ENCODE peak calls at places on chromosomes 11 and 22, in four cellular contexts. E is germinal center, J is OCI-M1, U is AG08395. G is an unnamed sample.

GRCh38 chr11:42840176-42840829 is 471.5 kb upstream of the API5 start:
- DNase-seq in E (no peak), J (no peak), U (no peak), G (no peak)

GRCh38 chr11:68150029-68150428 is 28.8 kb upstream of the CHKA start:
- DNase-seq in E (no peak), J (peak), U (no peak), G (peak)

GRCh38 chr22:42367980-42368378 is 64.2 kb downstream of the NFAM1 start:
- DNase-seq in E (no peak), J (no peak), U (no peak), G (no peak)

GRCh38 chr11:61037694-61038093 is 64.6 kb upstream of the CD5 start:
- DNase-seq in E (no peak), J (no peak), U (no peak), G (no peak)

GRCh38 chr11:29293825-29294224 is 723.0 kb downstream of the KCNA4 start:
- DNase-seq in E (no peak), J (peak), U (peak), G (no peak)

GRCh38 chr11:36239636-36240035 is 49.6 kb downstream of the COMMD9 start:
- DNase-seq in E (no peak), J (no peak), U (no peak), G (no peak)

GRCh38 chr11:76658651-76659650 is 11.6 kb downstream of the LRRC32 start:
- DNase-seq in E (no peak), J (no peak), U (no peak), G (no peak)

GRCh38 chr11:72724851-72725730 is 27.1 kb downstream of the ARAP1 start:
- DNase-seq in E (peak), J (peak), U (peak), G (peak)

GRCh38 chr11:112961751-112962747 is 829 bp downstream of the NCAM1 start:
- DNase-seq in E (no peak), J (no peak), U (no peak), G (peak)

GRCh38 chr11:84396521-84396920 is 1110.4 kb upstream of the CCDC90B start:
- DNase-seq in E (no peak), J (no peak), U (no peak), G (no peak)

GRCh38 chr11:114399490-114399889 is 821 bp downstream of the C11orf71 start:
- DNase-seq in E (no peak), J (peak), U (no peak), G (no peak)

GRCh38 chr22:35357883-35358621 is 22.8 kb upstream of the HMOX1 start:
- DNase-seq in E (no peak), J (no peak), U (peak), G (no peak)

GRCh38 chr11:60165538-60165937 is 17.3 kb downstream of the MS4A6A start:
- DNase-seq in E (no peak), J (peak), U (no peak), G (no peak)

GRCh38 chr11:62497132-62497915 is 49.3 kb downstream of the AHNAK start:
- DNase-seq in E (no peak), J (peak), U (peak), G (peak)

GRCh38 chr11:10004526-10005113 is 289.4 kb downstream of the SBF2 start:
- DNase-seq in E (no peak), J (no peak), U (no peak), G (no peak)

GRCh38 chr11:19646921-19647320 is 65.7 kb upstream of the NAV2 start:
- DNase-seq in E (no peak), J (peak), U (peak), G (no peak)

GRCh38 chr11:134683860-134684259 is 271.8 kb upstream of the B3GAT1 start:
- DNase-seq in E (no peak), J (no peak), U (no peak), G (no peak)

GRCh38 chr11:83002047-83002446 is 69.7 kb downstream of the RAB30 start:
- DNase-seq in E (no peak), J (no peak), U (no peak), G (no peak)

GRCh38 chr11:27528711-27529110 is 22.1 kb upstream of the LIN7C start:
- DNase-seq in E (no peak), J (no peak), U (no peak), G (no peak)

GRCh38 chr11:119977584-119977860 is 160.4 kb downstream of the TRIM29 start:
- DNase-seq in E (no peak), J (no peak), U (no peak), G (no peak)

GRCh38 chr11:92880391-92880790 is 89.1 kb upstream of the MTNR1B start:
- DNase-seq in E (no peak), J (no peak), U (peak), G (no peak)

GRCh38 chr11:96127596-96127959 is 203.7 kb upstream of the MTMR2 start:
- DNase-seq in E (no peak), J (no peak), U (no peak), G (no peak)

GRCh38 chr11:123477205-123477907 is 47.3 kb downstream of the GRAMD1B start:
- DNase-seq in E (no peak), J (no peak), U (no peak), G (no peak)

GRCh38 chr11:68987211-68987610 is 6.4 kb upstream of the MRGPRD start:
- DNase-seq in E (no peak), J (no peak), U (no peak), G (no peak)

GRCh38 chr22:19038164-19038546 is 84.1 kb downstream of the DGCR2 start:
- DNase-seq in E (no peak), J (no peak), U (no peak), G (no peak)

GRCh38 chr22:19998991-19999820 is 17.4 kb downstream of the ARVCF start:
- DNase-seq in E (no peak), J (no peak), U (no peak), G (no peak)

GRCh38 chr11:832529-833113 is at the start of gene CD151:
- DNase-seq in E (peak), J (peak), U (peak), G (peak)

GRCh38 chr11:56848105-56848809 is 99.8 kb upstream of the OR9G4 start:
- DNase-seq in E (no peak), J (no peak), U (no peak), G (no peak)

GRCh38 chr11:125303186-125303585 is 138.6 kb downstream of the PKNOX2 start:
- DNase-seq in E (no peak), J (no peak), U (no peak), G (no peak)

GRCh38 chr11:19642185-19642591 is 70.4 kb upstream of the NAV2 start:
- DNase-seq in E (no peak), J (no peak), U (peak), G (no peak)

GRCh38 chr11:35427158-35427557 is 7.8 kb upstream of the SLC1A2 start:
- DNase-seq in E (no peak), J (no peak), U (peak), G (no peak)

GRCh38 chr22:48261706-48262105 is 1499.3 kb downstream of the TBC1D22A start:
- DNase-seq in E (no peak), J (no peak), U (no peak), G (no peak)

GRCh38 chr11:29962243-29962642 is 54.6 kb downstream of the KCNA4 start:
- DNase-seq in E (no peak), J (peak), U (no peak), G (peak)

GRCh38 chr11:57424802-57425564 is 1.9 kb downstream of the SLC43A3 start:
- DNase-seq in E (peak), J (peak), U (peak), G (peak)

GRCh38 chr11:66015094-66015881 is 3.5 kb downstream of the CST6 start:
- DNase-seq in E (no peak), J (no peak), U (peak), G (no peak)

GRCh38 chr11:27118371-27118770 is 77.8 kb downstream of the BBOX1 start:
- DNase-seq in E (no peak), J (no peak), U (peak), G (no peak)

GRCh38 chr11:76424891-76425290 is 19.9 kb upstream of the EMSY start:
- DNase-seq in E (no peak), J (no peak), U (no peak), G (no peak)

G was measured in KBM-7.